ENCODE peak calls at places on chromosomes 6 and 20, in six cellular contexts. O, H, U, R, K and F are unnamed samples.
A peak's percentile ranks its signal among the peaks of the same experiment; 100 is the strongest.

GRCh38 chr6:146847426-146847825 is 248.7 kb downstream of the ADGB start:
- DNase-seq in R (no peak), K (no peak), O (no peak), H (no peak), U (peak; percentile 16), F (no peak)

GRCh38 chr20:40494238-40494637 is 194.8 kb downstream of the MAFB start:
- DNase-seq in K (no peak), U (no peak), H (no peak), R (no peak), O (no peak), F (no peak)

GRCh38 chr20:53643031-53643832 is 49.6 kb upstream of the ZNF217 start:
- DNase-seq in H (peak; percentile 75), U (peak; percentile 65), O (peak; percentile 57), K (peak; percentile 24), R (no peak), F (peak; percentile 69)

GRCh38 chr6:26295691-26296555 is 69.1 kb upstream of the BTN3A2 start:
- DNase-seq in U (no peak), K (no peak), O (no peak), R (no peak), H (peak; percentile 75), F (peak; percentile 40)

GRCh38 chr20:41168281-41169183 is 31.2 kb downstream of the PLCG1 start:
- DNase-seq in U (no peak), K (no peak), R (no peak), O (no peak), H (no peak), F (no peak)

GRCh38 chr20:32070690-32071213 is 18.7 kb downstream of the HCK start:
- DNase-seq in O (no peak), R (no peak), H (no peak), U (no peak), K (no peak), F (no peak)

GRCh38 chr6:133697666-133698065 is 191.2 kb upstream of the TCF21 start:
- DNase-seq in U (peak; percentile 34), R (no peak), O (no peak), K (no peak), H (no peak), F (no peak)

GRCh38 chr6:37244430-37245310 is 12.9 kb upstream of the TBC1D22B start:
- DNase-seq in H (peak; percentile 66), O (no peak), K (no peak), R (no peak), U (peak; percentile 99), F (peak; percentile 70)

GRCh38 chr20:1456300-1456699 is 10.3 kb downstream of the NSFL1C start:
- DNase-seq in R (no peak), H (no peak), U (peak; percentile 83), O (no peak), K (no peak), F (peak; percentile 35)

GRCh38 chr20:60056345-60057122 is 98.3 kb downstream of the CDH26 start:
- DNase-seq in K (no peak), R (no peak), U (no peak), H (no peak), O (no peak), F (no peak)

GRCh38 chr20:46215913-46216707 is 92.2 kb downstream of the CDH22 start:
- DNase-seq in K (no peak), R (no peak), O (no peak), U (peak; percentile 88), H (peak; percentile 92), F (peak; percentile 87)

GRCh38 chr20:44706371-44707258 is 8.6 kb upstream of the CCN5 start:
- DNase-seq in H (no peak), K (no peak), U (peak; percentile 44), R (no peak), O (no peak), F (peak; percentile 61)

GRCh38 chr20:62860924-62861691 is 514 bp downstream of the TCFL5 start:
- DNase-seq in U (peak; percentile 63), K (peak; percentile 27), O (peak; percentile 34), H (peak; percentile 46), R (no peak), F (no peak)

GRCh38 chr20:49768204-49769124 is 44.2 kb upstream of the SLC9A8 start:
- DNase-seq in O (no peak), H (peak; percentile 83), K (no peak), R (no peak), U (peak; percentile 80), F (no peak)

GRCh38 chr6:28802417-28803336 is 121.1 kb downstream of the TRIM27 start:
- DNase-seq in O (no peak), R (no peak), H (peak; percentile 62), U (no peak), K (no peak), F (peak; percentile 22)

GRCh38 chr6:142913036-142913510 is 31.9 kb downstream of the HIVEP2 start:
- DNase-seq in H (no peak), K (no peak), U (no peak), R (no peak), O (no peak), F (no peak)

GRCh38 chr6:132964868-132965382 is 150.6 kb downstream of the RPS12 start:
- DNase-seq in U (peak; percentile 24), H (no peak), O (no peak), R (no peak), K (no peak), F (no peak)

GRCh38 chr20:37976862-37977261 is 56.4 kb downstream of the TTI1 start:
- DNase-seq in K (no peak), O (no peak), U (peak; percentile 27), H (no peak), R (no peak), F (no peak)

GRCh38 chr6:36319436-36319762 is 17.3 kb downstream of the BNIP5 start:
- DNase-seq in R (no peak), U (no peak), O (no peak), H (no peak), K (no peak), F (no peak)

GRCh38 chr6:134363323-134364039 is 45.6 kb upstream of the SGK1 start:
- DNase-seq in O (no peak), U (peak; percentile 41), H (no peak), R (no peak), K (no peak), F (peak; percentile 56)

GRCh38 chr20:38278150-38278549 is 17.6 kb upstream of the KIAA1755 start:
- DNase-seq in R (no peak), U (no peak), O (no peak), H (no peak), K (no peak), F (no peak)

GRCh38 chr6:43923376-43924221 is 153.6 kb downstream of the VEGFA start:
- DNase-seq in K (no peak), R (no peak), U (peak; percentile 55), H (no peak), O (no peak), F (no peak)